ENCODE peak calls at places on chromosomes 4 and X, in six cellular contexts. P is lower leg skin, Y is transverse colon, C is GM12891, A is prostate gland, J is gastrocnemius medialis. O is an unnamed sample.

GRCh38 chr4:143336828-143337599 is at the start of gene GAB1:
- DNase-seq in C (peak; percentile 48), P (peak; percentile 59), Y (peak; percentile 86), A (peak; percentile 68), J (peak; percentile 63), O (peak; percentile 93)

GRCh38 chr4:138164218-138164617 is 77.9 kb downstream of the SLC7A11 start:
- DNase-seq in A (no peak), Y (no peak), C (no peak), J (no peak), P (no peak), O (no peak)

GRCh38 chr4:24598025-24598424 is 13.7 kb upstream of the DHX15 start:
- DNase-seq in C (no peak), P (no peak), A (peak; percentile 56), J (no peak), Y (peak; percentile 83), O (no peak)

GRCh38 chr4:80202190-80202711 is 4.9 kb downstream of the PRDM8 start:
- DNase-seq in A (peak; percentile 77), C (peak; percentile 78), J (no peak), P (peak; percentile 69), Y (peak; percentile 89), O (peak; percentile 85)

GRCh38 chr4:57233391-57233790 is 123.2 kb upstream of the IGFBP7 start:
- DNase-seq in A (peak; percentile 46), P (no peak), J (no peak), Y (no peak), C (no peak), O (no peak)

GRCh38 chr4:41041541-41041940 is 172.8 kb downstream of the APBB2 start:
- DNase-seq in A (no peak), C (no peak), J (no peak), Y (no peak), P (no peak), O (no peak)

GRCh38 chrX:104098151-104098808 is 14.0 kb upstream of the ZCCHC18 start:
- DNase-seq in P (peak; percentile 24), C (no peak), A (peak; percentile 27), J (peak; percentile 4), Y (peak; percentile 58), O (peak; percentile 37)

GRCh38 chrX:55714111-55714510 is 3.4 kb upstream of the RRAGB start:
- DNase-seq in P (no peak), Y (no peak), A (no peak), C (no peak), J (no peak), O (no peak)

GRCh38 chrX:150256297-150256650 is 106.8 kb upstream of the MAMLD1 start:
- DNase-seq in P (no peak), Y (no peak), J (no peak), A (no peak), C (no peak), O (no peak)

GRCh38 chr4:113822555-113823290 is 61.2 kb upstream of the CAMK2D start:
- DNase-seq in C (no peak), Y (no peak), P (no peak), A (no peak), J (no peak), O (no peak)

GRCh38 chr4:25020240-25020639 is 10.5 kb downstream of the LGI2 start:
- DNase-seq in A (no peak), P (no peak), C (no peak), J (no peak), Y (no peak), O (no peak)

GRCh38 chr4:78584863-78585576 is 33.5 kb downstream of the ANXA3 start:
- DNase-seq in A (no peak), P (no peak), Y (peak; percentile 11), C (no peak), J (no peak), O (no peak)

GRCh38 chr4:185775792-185776555 is 36.0 kb downstream of the SORBS2 start:
- DNase-seq in Y (no peak), J (no peak), C (no peak), A (no peak), P (no peak), O (no peak)

GRCh38 chr4:119207051-119207450 is 5.5 kb upstream of the USP53 start:
- DNase-seq in P (no peak), J (no peak), C (no peak), A (no peak), Y (no peak), O (no peak)

GRCh38 chr4:184355111-184355604 is 119.2 kb downstream of the IRF2 start:
- DNase-seq in J (peak; percentile 30), C (no peak), A (no peak), P (peak; percentile 61), Y (no peak), O (peak; percentile 67)

GRCh38 chr4:185849543-185850185 is 37.7 kb upstream of the SORBS2 start:
- DNase-seq in A (no peak), Y (no peak), P (peak; percentile 61), C (no peak), J (no peak), O (no peak)

GRCh38 chr4:4758708-4759107 is 100.8 kb upstream of the MSX1 start:
- DNase-seq in A (no peak), C (peak; percentile 41), Y (no peak), P (no peak), J (no peak), O (no peak)

GRCh38 chrX:104419211-104419610 is 146.8 kb upstream of the IL1RAPL2 start:
- DNase-seq in C (no peak), P (peak; percentile 14), J (no peak), Y (no peak), A (no peak), O (no peak)

GRCh38 chr4:6953751-6954380 is 44.2 kb downstream of the TBC1D14 start:
- DNase-seq in J (no peak), A (peak; percentile 82), P (peak; percentile 75), C (no peak), Y (peak; percentile 91), O (peak; percentile 78)

GRCh38 chr4:85681194-85681803 is 206.3 kb downstream of the ARHGAP24 start:
- DNase-seq in A (no peak), P (peak; percentile 73), Y (peak; percentile 19), J (peak; percentile 44), C (no peak), O (peak; percentile 67)

GRCh38 chrX:103215037-103215767 is at the start of gene BEX4:
- DNase-seq in P (peak; percentile 75), C (peak; percentile 65), A (peak; percentile 82), J (peak; percentile 47), Y (peak; percentile 88), O (peak; percentile 96)

GRCh38 chr4:145681956-145682355 is 2.0 kb downstream of the C4orf51 start:
- DNase-seq in J (no peak), C (no peak), P (no peak), A (no peak), Y (no peak), O (no peak)

GRCh38 chr4:3635090-3635820 is 103.0 kb upstream of the LRPAP1 start:
- DNase-seq in C (no peak), J (no peak), Y (no peak), A (no peak), P (no peak), O (no peak)

GRCh38 chr4:99801005-99801699 is 15.5 kb upstream of the DAPP1 start:
- DNase-seq in P (no peak), Y (no peak), J (no peak), A (no peak), C (no peak), O (no peak)

GRCh38 chrX:290476-291166 is 9.4 kb downstream of the PLCXD1 start:
- DNase-seq in A (no peak), J (no peak), C (no peak), P (no peak), Y (no peak), O (peak; percentile 19)

GRCh38 chr4:107894138-107894603 is 37.2 kb upstream of the CYP2U1 start:
- DNase-seq in C (no peak), P (no peak), J (no peak), A (no peak), Y (no peak), O (no peak)

GRCh38 chr4:185115827-185116232 is 27.2 kb upstream of the SLC25A4 start:
- DNase-seq in C (no peak), A (peak; percentile 36), J (peak; percentile 45), Y (peak; percentile 24), P (no peak), O (no peak)

GRCh38 chr4:10655968-10656367 is 28.6 kb downstream of the CLNK start:
- DNase-seq in J (no peak), P (no peak), C (no peak), A (no peak), Y (no peak), O (no peak)

GRCh38 chrX:145825896-145826295 is 8.3 kb downstream of the SLITRK2 start:
- DNase-seq in P (no peak), C (no peak), Y (no peak), J (no peak), A (no peak), O (no peak)

GRCh38 chrX:7926501-7926900 is 712 bp downstream of the PNPLA4 start:
- DNase-seq in P (no peak), A (no peak), J (no peak), Y (no peak), C (no peak), O (no peak)

GRCh38 chrX:330726-331144 is 12.1 kb upstream of the GTPBP6 start:
- DNase-seq in A (no peak), Y (no peak), P (no peak), J (no peak), C (no peak), O (no peak)

GRCh38 chrX:120560842-120561633 is at the start of gene CUL4B:
- DNase-seq in Y (peak; percentile 93), C (peak; percentile 42), J (peak; percentile 85), P (peak; percentile 93), A (peak; percentile 89), O (peak; percentile 98)
- TF ChIP-seq POLR2A in Y (peak; percentile 80), C (peak; percentile 57), J (peak; percentile 62), P (no peak), A (peak; percentile 49), O (no peak)

GRCh38 chrX:70289793-70290770 is at the start of the genes KIF4A and PDZD11:
- DNase-seq in J (peak; percentile 56), Y (peak; percentile 86), C (peak; percentile 78), A (peak; percentile 45), P (peak; percentile 71), O (peak; percentile 82)
- TF ChIP-seq POLR2A in J (peak; percentile 15), Y (peak; percentile 41), C (peak; percentile 78), A (no peak), P (no peak), O (no peak)

GRCh38 chr4:186898367-186898766 is 174.7 kb upstream of the FAT1 start:
- DNase-seq in Y (no peak), P (no peak), A (no peak), J (no peak), C (no peak), O (no peak)
- TF ChIP-seq POLR2A in Y (no peak), P (no peak), A (no peak), J (no peak), C (no peak), O (no peak)

GRCh38 chr4:139454111-139454600 is at the start of gene RAB33B:
- DNase-seq in Y (no peak), P (peak; percentile 93), C (no peak), J (no peak), A (no peak), O (no peak)
- TF ChIP-seq POLR2A in Y (peak; percentile 90), P (no peak), C (peak; percentile 33), J (peak; percentile 87), A (peak; percentile 84), O (no peak)

DNA sequence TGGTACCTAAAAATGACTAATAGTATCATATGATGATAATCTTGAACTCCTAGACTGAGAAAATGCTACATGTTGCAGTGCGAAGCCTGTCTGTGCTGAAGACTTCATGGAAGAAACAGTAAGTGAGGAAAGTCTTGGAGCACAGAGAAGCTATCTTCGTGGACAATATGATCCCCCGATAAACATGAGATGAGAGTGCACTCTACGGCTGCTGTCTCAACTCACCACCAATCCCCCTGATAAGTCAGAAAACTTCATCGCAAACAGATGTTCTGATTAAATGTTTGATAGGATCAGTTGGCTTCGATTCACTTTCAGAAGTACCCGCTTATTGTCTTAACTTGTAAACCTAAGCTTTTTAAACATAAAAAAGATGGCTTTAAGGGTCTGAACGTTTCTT is 130.2 kb downstream of the ELOVL6 start:
- DNase-seq in P (no peak), Y (no peak), C (no peak), A (no peak), J (no peak), O (no peak)
- TF ChIP-seq POLR2A in P (no peak), Y (no peak), C (no peak), A (no peak), J (no peak), O (no peak)